ENCODE peak calls at places on chromosomes 3 and 15, in four cellular contexts. One of them, this sample, is unnamed.

GRCh38 chr3:119690043-119690656 is 12.7 kb upstream of the CFAP91 start:
- DNase-seq in Peyer's patch: no peak
- DNase-seq in body of pancreas: peak; percentile 26
- DNase-seq in transverse colon: no peak
- DNase-seq in this sample: peak; percentile 13

GRCh38 chr15:91970142-91970541 is 116.6 kb downstream of the SLCO3A1 start:
- DNase-seq in transverse colon: peak; percentile 31
- DNase-seq in Peyer's patch: peak; percentile 59
- DNase-seq in body of pancreas: no peak
- DNase-seq in this sample: no peak

GRCh38 chr15:92643849-92644815 is 11.4 kb downstream of the FAM174B start:
- DNase-seq in body of pancreas: no peak
- DNase-seq in transverse colon: no peak
- DNase-seq in Peyer's patch: no peak
- DNase-seq in this sample: no peak

GRCh38 chr3:196016485-196016884 is 65.4 kb downstream of the TFRC start:
- DNase-seq in body of pancreas: no peak
- DNase-seq in Peyer's patch: no peak
- DNase-seq in transverse colon: no peak
- DNase-seq in this sample: peak; percentile 57

GRCh38 chr15:74024687-74025086 is 30.2 kb downstream of the PML start:
- DNase-seq in body of pancreas: no peak
- DNase-seq in transverse colon: no peak
- DNase-seq in Peyer's patch: no peak
- DNase-seq in this sample: no peak

GRCh38 chr3:94336076-94336741 is 273.3 kb downstream of the NSUN3 start:
- DNase-seq in transverse colon: peak; percentile 7
- DNase-seq in body of pancreas: no peak
- DNase-seq in Peyer's patch: no peak
- DNase-seq in this sample: peak; percentile 2

GRCh38 chr3:32239638-32240550 is 1.4 kb downstream of the CMTM8 start:
- DNase-seq in body of pancreas: peak; percentile 73
- DNase-seq in Peyer's patch: peak; percentile 55
- DNase-seq in transverse colon: peak; percentile 18
- DNase-seq in this sample: no peak

GRCh38 chr3:159751754-159752153 is 236.9 kb upstream of the IL12A start:
- DNase-seq in Peyer's patch: no peak
- DNase-seq in body of pancreas: no peak
- DNase-seq in transverse colon: no peak
- DNase-seq in this sample: no peak

GRCh38 chr3:161599702-161600101 is 103.1 kb downstream of the OTOL1 start:
- DNase-seq in transverse colon: no peak
- DNase-seq in body of pancreas: no peak
- DNase-seq in Peyer's patch: no peak
- DNase-seq in this sample: no peak

GRCh38 chr15:39304931-39305728 is 275.7 kb upstream of the THBS1 start:
- DNase-seq in transverse colon: no peak
- DNase-seq in Peyer's patch: no peak
- DNase-seq in body of pancreas: no peak
- DNase-seq in this sample: no peak

GRCh38 chr3:127546517-127546916 is 44.0 kb downstream of the TPRA1 start:
- DNase-seq in body of pancreas: no peak
- DNase-seq in Peyer's patch: no peak
- DNase-seq in transverse colon: no peak
- DNase-seq in this sample: no peak

GRCh38 chr3:58189691-58190090 is 21.1 kb downstream of the DNASE1L3 start:
- DNase-seq in Peyer's patch: no peak
- DNase-seq in body of pancreas: no peak
- DNase-seq in transverse colon: no peak
- DNase-seq in this sample: no peak

GRCh38 chr3:139546772-139547171 is 7.2 kb upstream of the RBP1 start:
- DNase-seq in Peyer's patch: no peak
- DNase-seq in body of pancreas: peak; percentile 74
- DNase-seq in transverse colon: no peak
- DNase-seq in this sample: no peak

GRCh38 chr15:66677336-66677735 is 24.7 kb upstream of the SMAD6 start:
- DNase-seq in transverse colon: no peak
- DNase-seq in Peyer's patch: no peak
- DNase-seq in body of pancreas: no peak
- DNase-seq in this sample: no peak

GRCh38 chr3:33093847-33094246 is 3.1 kb downstream of the GLB1 start:
- DNase-seq in body of pancreas: no peak
- DNase-seq in transverse colon: no peak
- DNase-seq in Peyer's patch: no peak
- DNase-seq in this sample: no peak

GRCh38 chr3:25468866-25469319 is 40.8 kb downstream of the RARB start:
- DNase-seq in transverse colon: peak; percentile 14
- DNase-seq in body of pancreas: peak; percentile 14
- DNase-seq in Peyer's patch: peak; percentile 50
- DNase-seq in this sample: no peak

GRCh38 chr3:187281191-187281714 is 10.3 kb downstream of the MASP1 start:
- DNase-seq in Peyer's patch: no peak
- DNase-seq in transverse colon: no peak
- DNase-seq in body of pancreas: no peak
- DNase-seq in this sample: no peak

GRCh38 chr3:185040425-185040824 is 112.4 kb downstream of the C3orf70 start:
- DNase-seq in body of pancreas: no peak
- DNase-seq in Peyer's patch: no peak
- DNase-seq in transverse colon: no peak
- DNase-seq in this sample: no peak

GRCh38 chr3:40869939-40870338 is 329.4 kb upstream of the CTNNB1 start:
- DNase-seq in body of pancreas: no peak
- DNase-seq in Peyer's patch: no peak
- DNase-seq in transverse colon: no peak
- DNase-seq in this sample: no peak

GRCh38 chr15:31161990-31162389 is 60.5 kb upstream of the TRPM1 start:
- DNase-seq in transverse colon: no peak
- DNase-seq in Peyer's patch: no peak
- DNase-seq in body of pancreas: no peak
- DNase-seq in this sample: no peak

GRCh38 chr15:98484914-98485313 is 163.4 kb upstream of the IGF1R start:
- DNase-seq in body of pancreas: no peak
- DNase-seq in transverse colon: no peak
- DNase-seq in Peyer's patch: no peak
- DNase-seq in this sample: no peak

GRCh38 chr3:124995460-124995994 is 60.3 kb downstream of the HEG1 start:
- DNase-seq in transverse colon: peak; percentile 65
- DNase-seq in body of pancreas: peak; percentile 53
- DNase-seq in Peyer's patch: peak; percentile 81
- DNase-seq in this sample: peak; percentile 26

GRCh38 chr3:64460877-64461276 is 226.9 kb downstream of the ADAMTS9 start:
- DNase-seq in transverse colon: no peak
- DNase-seq in body of pancreas: no peak
- DNase-seq in Peyer's patch: no peak
- DNase-seq in this sample: no peak

GRCh38 chr3:13116426-13116825 is 43.2 kb upstream of the IQSEC1 start:
- DNase-seq in body of pancreas: no peak
- DNase-seq in Peyer's patch: no peak
- DNase-seq in transverse colon: no peak
- DNase-seq in this sample: no peak

GRCh38 chr15:89664441-89664840 is 9.2 kb upstream of the KIF7 start:
- DNase-seq in transverse colon: no peak
- DNase-seq in Peyer's patch: peak; percentile 7
- DNase-seq in body of pancreas: no peak
- DNase-seq in this sample: no peak

GRCh38 chr15:89666147-89666857 is 11.0 kb upstream of the KIF7 start:
- DNase-seq in body of pancreas: no peak
- DNase-seq in Peyer's patch: no peak
- DNase-seq in transverse colon: no peak
- DNase-seq in this sample: no peak

GRCh38 chr15:89664951-89665350 is 9.7 kb upstream of the KIF7 start:
- DNase-seq in Peyer's patch: no peak
- DNase-seq in body of pancreas: no peak
- DNase-seq in transverse colon: no peak
- DNase-seq in this sample: no peak

GRCh38 chr15:89666858-89667705 is 11.8 kb upstream of the KIF7 start:
- DNase-seq in body of pancreas: no peak
- DNase-seq in Peyer's patch: no peak
- DNase-seq in transverse colon: no peak
- DNase-seq in this sample: no peak

GRCh38 chr15:89665449-89666146 is 10.3 kb upstream of the KIF7 start:
- DNase-seq in Peyer's patch: peak; percentile 66
- DNase-seq in transverse colon: peak; percentile 63
- DNase-seq in body of pancreas: peak; percentile 64
- DNase-seq in this sample: no peak
- TF ChIP-seq POLR2A in Peyer's patch: peak; percentile 16
- TF ChIP-seq POLR2A in transverse colon: peak; percentile 42
- TF ChIP-seq POLR2A in body of pancreas: peak; percentile 24
- TF ChIP-seq POLR2A in this sample: no peak

GRCh38 chr3:101561630-101562328 is at the start of gene TRMT10C:
- DNase-seq in body of pancreas: peak; percentile 89
- DNase-seq in Peyer's patch: peak; percentile 96
- DNase-seq in transverse colon: peak; percentile 94
- DNase-seq in this sample: peak; percentile 83
- TF ChIP-seq POLR2A in body of pancreas: peak; percentile 86
- TF ChIP-seq POLR2A in Peyer's patch: peak; percentile 86
- TF ChIP-seq POLR2A in transverse colon: peak; percentile 88
- TF ChIP-seq POLR2A in this sample: peak; percentile 80

GRCh38 chr15:51702710-51703109 is 21.4 kb downstream of the SCG3 start:
- DNase-seq in transverse colon: no peak
- DNase-seq in body of pancreas: no peak
- DNase-seq in Peyer's patch: no peak
- DNase-seq in this sample: no peak
- TF ChIP-seq POLR2A in transverse colon: no peak
- TF ChIP-seq POLR2A in body of pancreas: no peak
- TF ChIP-seq POLR2A in Peyer's patch: no peak
- TF ChIP-seq POLR2A in this sample: no peak

GRCh38 chr15:68819451-68820204 is 1.1 kb downstream of the ANP32A start:
- DNase-seq in transverse colon: peak; percentile 44
- DNase-seq in body of pancreas: peak; percentile 54
- DNase-seq in Peyer's patch: peak; percentile 68
- DNase-seq in this sample: peak; percentile 23

GRCh38 chr15:68821898-68822380 is 1.2 kb upstream of the ANP32A start:
- DNase-seq in transverse colon: no peak
- DNase-seq in body of pancreas: peak; percentile 38
- DNase-seq in Peyer's patch: no peak
- DNase-seq in this sample: no peak

GRCh38 chr15:68821190-68821897 is 649 bp upstream of the ANP32A start:
- DNase-seq in transverse colon: no peak
- DNase-seq in body of pancreas: peak; percentile 35
- DNase-seq in Peyer's patch: peak; percentile 51
- DNase-seq in this sample: peak; percentile 19

GRCh38 chr15:68820205-68820588 is 498 bp downstream of the ANP32A start:
- DNase-seq in Peyer's patch: peak; percentile 78
- DNase-seq in body of pancreas: peak; percentile 64
- DNase-seq in transverse colon: peak; percentile 52
- DNase-seq in this sample: no peak

DNA sequence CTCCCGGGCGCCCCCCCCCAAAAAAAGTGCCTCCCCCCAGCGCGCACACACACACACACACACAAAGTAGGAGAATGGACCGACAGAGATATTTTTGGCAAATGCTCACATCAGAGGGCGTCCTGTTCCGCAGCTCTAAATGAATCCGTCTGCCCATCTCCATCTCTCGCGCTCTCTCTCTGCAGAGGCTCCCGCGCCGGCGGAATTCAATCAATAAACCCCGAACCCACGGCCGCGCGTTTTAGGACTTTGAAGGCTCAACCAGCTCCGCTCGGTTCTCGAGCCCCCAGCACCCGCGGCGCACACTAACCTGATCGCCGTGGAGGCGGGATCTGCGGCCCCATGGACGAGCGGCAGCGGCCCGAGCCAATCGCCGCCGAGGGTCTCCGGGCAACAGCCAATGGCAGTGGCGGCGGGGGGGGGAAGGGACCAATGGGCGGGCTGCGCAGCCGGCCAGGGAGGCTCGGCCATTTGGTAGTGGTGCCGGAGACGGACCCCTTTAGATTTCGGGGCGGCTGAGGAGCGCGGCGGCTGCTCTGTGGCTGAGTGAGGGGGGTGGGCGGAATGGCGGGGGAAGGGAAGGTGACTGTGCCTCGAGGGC is at the start of gene ANP32A:
- DNase-seq in Peyer's patch: peak; percentile 98
- DNase-seq in transverse colon: peak; percentile 98
- DNase-seq in body of pancreas: peak; percentile 96
- DNase-seq in this sample: peak; percentile 92
- TF ChIP-seq POLR2A in Peyer's patch: peak; percentile 53
- TF ChIP-seq POLR2A in transverse colon: peak; percentile 70
- TF ChIP-seq POLR2A in body of pancreas: peak; percentile 74
- TF ChIP-seq POLR2A in this sample: peak; percentile 44

DNA sequence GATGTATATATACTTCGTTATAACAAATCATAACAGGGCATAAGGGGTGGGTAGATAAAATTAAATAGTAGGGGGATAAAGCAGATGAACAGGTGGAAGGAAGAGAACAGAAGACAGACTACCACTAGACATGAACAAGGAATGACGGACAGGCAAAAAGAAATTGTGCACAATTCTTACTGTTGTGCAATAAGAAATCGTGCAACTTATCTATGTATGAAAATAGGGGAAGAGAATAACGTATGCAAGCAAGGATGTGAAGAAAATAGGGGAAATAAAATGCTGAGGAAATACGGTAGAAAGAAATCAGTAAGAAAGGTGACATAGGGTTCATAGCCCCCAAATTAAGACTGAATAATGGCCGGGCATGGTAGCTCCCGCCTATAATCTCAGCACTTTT is 9.7 kb downstream of the MYO5A start:
- DNase-seq in Peyer's patch: no peak
- DNase-seq in body of pancreas: no peak
- DNase-seq in transverse colon: no peak
- DNase-seq in this sample: no peak
- TF ChIP-seq POLR2A in Peyer's patch: no peak
- TF ChIP-seq POLR2A in body of pancreas: no peak
- TF ChIP-seq POLR2A in transverse colon: no peak
- TF ChIP-seq POLR2A in this sample: no peak

GRCh38 chr15:70547846-70548487 is 215.4 kb downstream of the UACA start:
- DNase-seq in body of pancreas: no peak
- DNase-seq in transverse colon: no peak
- DNase-seq in Peyer's patch: no peak
- DNase-seq in this sample: no peak
- TF ChIP-seq POLR2A in body of pancreas: no peak
- TF ChIP-seq POLR2A in transverse colon: no peak
- TF ChIP-seq POLR2A in Peyer's patch: no peak
- TF ChIP-seq POLR2A in this sample: no peak

DNA sequence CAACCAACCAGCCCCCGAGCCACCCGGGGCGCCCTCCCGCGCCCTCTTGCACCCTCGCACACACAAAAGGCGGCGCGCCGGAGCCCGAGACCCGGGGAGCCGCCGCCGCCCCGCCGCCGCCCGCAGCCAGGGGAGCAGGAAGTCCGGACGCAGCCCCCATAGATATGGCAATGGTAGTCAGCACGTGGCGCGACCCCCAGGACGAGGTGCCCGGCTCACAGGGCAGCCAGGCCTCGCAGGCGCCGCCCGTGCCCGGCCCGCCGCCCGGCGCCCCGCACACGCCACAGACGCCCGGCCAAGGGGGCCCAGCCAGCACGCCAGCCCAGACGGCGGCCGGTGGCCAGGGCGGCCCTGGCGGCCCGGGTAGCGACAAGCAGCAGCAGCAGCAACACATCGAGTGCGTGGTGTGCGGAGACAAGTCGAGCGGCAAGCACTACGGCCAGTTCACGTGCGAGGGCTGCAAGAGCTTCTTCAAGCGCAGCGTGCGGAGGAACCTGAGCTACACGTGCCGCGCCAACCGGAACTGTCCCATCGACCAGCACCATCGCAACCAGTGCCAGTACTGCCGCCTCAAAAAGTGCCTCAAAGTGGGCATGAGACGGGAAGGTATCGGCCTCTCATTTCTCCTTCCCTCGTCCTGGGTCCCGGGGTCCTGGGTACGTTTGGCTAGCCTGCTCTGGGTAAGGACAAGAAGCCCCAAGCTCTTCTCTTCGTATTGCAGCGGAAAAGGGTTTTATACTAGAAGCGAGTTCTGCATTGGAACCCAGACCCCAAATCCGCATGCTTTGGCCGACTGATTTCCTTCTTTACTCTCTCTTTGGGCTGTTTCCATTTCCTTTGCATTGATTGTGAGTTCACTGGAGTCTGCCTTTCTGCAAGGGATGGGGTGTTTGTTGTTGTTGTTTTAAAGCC is 1.7 kb downstream of the NR2F2 start:
- DNase-seq in body of pancreas: peak; percentile 75
- DNase-seq in transverse colon: peak; percentile 41
- DNase-seq in Peyer's patch: no peak
- DNase-seq in this sample: no peak
- TF ChIP-seq POLR2A in body of pancreas: peak; percentile 32
- TF ChIP-seq POLR2A in transverse colon: no peak
- TF ChIP-seq POLR2A in Peyer's patch: no peak
- TF ChIP-seq POLR2A in this sample: no peak